ENCODE peak calls at places on chromosomes 6 and 20, in eight cellular contexts. A, P, C, F, X, S, K and B are unnamed samples.

GRCh38 chr6:73156793-73157767 is 68.2 kb downstream of the KHDC1L start:
- DNase-seq in A (no peak), P (no peak), C (no peak), F (no peak), X (no peak), S (no peak), K (no peak), B (no peak)

GRCh38 chr6:11362481-11363018 is 130.1 kb upstream of the NEDD9 start:
- DNase-seq in A (no peak), P (no peak), C (no peak), F (no peak), X (no peak), S (peak; percentile 14), K (no peak), B (no peak)

GRCh38 chr20:15185913-15186312 is 848.5 kb upstream of the FLRT3 start:
- DNase-seq in A (no peak), P (no peak), C (no peak), F (no peak), X (no peak), S (no peak), K (no peak), B (no peak)

GRCh38 chr6:158784505-158784904 is 34.7 kb downstream of the EZR start:
- DNase-seq in A (no peak), P (no peak), C (no peak), F (peak; percentile 88), X (no peak), S (peak; percentile 32), K (peak; percentile 37), B (no peak)

GRCh38 chr6:154408906-154409500 is 52.4 kb upstream of the IPCEF1 start:
- DNase-seq in A (no peak), P (no peak), C (no peak), F (peak; percentile 55), X (no peak), S (peak; percentile 32), K (no peak), B (no peak)

GRCh38 chr6:39128106-39128505 is 13.1 kb upstream of the SAYSD1 start:
- DNase-seq in A (no peak), P (no peak), C (no peak), F (no peak), X (no peak), S (peak; percentile 28), K (no peak), B (no peak)

GRCh38 chr6:2579241-2579761 is 171.4 kb downstream of the MYLK4 start:
- DNase-seq in A (no peak), P (no peak), C (no peak), F (no peak), X (no peak), S (peak; percentile 69), K (no peak), B (peak; percentile 21)

GRCh38 chr6:106448000-106448426 is 87.5 kb downstream of the CRYBG1 start:
- DNase-seq in A (no peak), P (no peak), C (no peak), F (no peak), X (no peak), S (no peak), K (no peak), B (peak; percentile 34)

GRCh38 chr6:133809406-133809805 is 79.5 kb upstream of the TCF21 start:
- DNase-seq in A (no peak), P (no peak), C (no peak), F (no peak), X (no peak), S (peak; percentile 80), K (no peak), B (no peak)

GRCh38 chr6:42745083-42745637 is 743 bp downstream of the TBCC start:
- DNase-seq in A (peak; percentile 77), P (peak; percentile 37), C (peak; percentile 26), F (no peak), X (no peak), S (peak; percentile 61), K (no peak), B (no peak)

GRCh38 chr6:52641826-52642225 is 29.1 kb upstream of the TMEM14A start:
- DNase-seq in A (no peak), P (no peak), C (no peak), F (no peak), X (no peak), S (no peak), K (no peak), B (no peak)

GRCh38 chr6:32177182-32177787 is 920 bp upstream of the RNF5 start:
- DNase-seq in A (no peak), P (no peak), C (peak; percentile 56), F (no peak), X (no peak), S (no peak), K (peak; percentile 51), B (no peak)

GRCh38 chr6:44133003-44133931 is 5.9 kb downstream of the TMEM63B start:
- DNase-seq in A (peak; percentile 79), P (peak; percentile 52), C (peak; percentile 38), F (peak; percentile 60), X (no peak), S (peak; percentile 74), K (peak; percentile 30), B (peak; percentile 55)

GRCh38 chr20:46975976-46976375 is 81.3 kb downstream of the EYA2 start:
- DNase-seq in A (no peak), P (no peak), C (no peak), F (no peak), X (no peak), S (no peak), K (no peak), B (no peak)

GRCh38 chr20:3714092-3714491 is 1.7 kb upstream of the SIGLEC1 start:
- DNase-seq in A (peak; percentile 42), P (no peak), C (no peak), F (no peak), X (no peak), S (no peak), K (no peak), B (no peak)

GRCh38 chr6:90078513-90079289 is 184.4 kb downstream of the GJA10 start:
- DNase-seq in A (no peak), P (no peak), C (no peak), F (no peak), X (no peak), S (peak; percentile 16), K (peak; percentile 80), B (no peak)

GRCh38 chr6:100664274-100665040 is 199.7 kb upstream of the SIM1 start:
- DNase-seq in A (no peak), P (no peak), C (no peak), F (peak; percentile 41), X (no peak), S (peak; percentile 56), K (peak; percentile 9), B (no peak)

GRCh38 chr6:20411544-20411943 is 9.9 kb downstream of the E2F3 start:
- DNase-seq in A (no peak), P (no peak), C (no peak), F (no peak), X (no peak), S (no peak), K (no peak), B (no peak)
- H3K4me1 ChIP-seq in A (peaks cover 39% of the 10 kb centered on the region), P (no peaks in the 10 kb centered on the region), C (no peaks in the 10 kb centered on the region), F (peaks cover 3% of the 10 kb centered on the region), X (no peaks in the 10 kb centered on the region), S (no peaks in the 10 kb centered on the region), K (no peaks in the 10 kb centered on the region), B (peaks cover 34% of the 10 kb centered on the region)

GRCh38 chr6:150068173-150068785 is 642 bp downstream of the ULBP3 start:
- DNase-seq in A (no peak), P (no peak), C (no peak), F (no peak), X (no peak), S (peak; percentile 27), K (peak; percentile 9), B (no peak)

GRCh38 chr6:150070236-150070860 is 1.4 kb upstream of the ULBP3 start:
- DNase-seq in A (no peak), P (no peak), C (no peak), F (peak; percentile 59), X (no peak), S (no peak), K (no peak), B (no peak)

GRCh38 chr6:150072201-150072600 is 3.3 kb upstream of the ULBP3 start:
- DNase-seq in A (peak; percentile 84), P (no peak), C (no peak), F (peak; percentile 88), X (no peak), S (peak; percentile 89), K (peak; percentile 30), B (no peak)

GRCh38 chr6:150068786-150069648 is at the start of gene ULBP3:
- DNase-seq in A (peak; percentile 94), P (peak; percentile 82), C (peak; percentile 78), F (peak; percentile 93), X (peak; percentile 51), S (peak; percentile 98), K (peak; percentile 78), B (peak; percentile 88)

DNA sequence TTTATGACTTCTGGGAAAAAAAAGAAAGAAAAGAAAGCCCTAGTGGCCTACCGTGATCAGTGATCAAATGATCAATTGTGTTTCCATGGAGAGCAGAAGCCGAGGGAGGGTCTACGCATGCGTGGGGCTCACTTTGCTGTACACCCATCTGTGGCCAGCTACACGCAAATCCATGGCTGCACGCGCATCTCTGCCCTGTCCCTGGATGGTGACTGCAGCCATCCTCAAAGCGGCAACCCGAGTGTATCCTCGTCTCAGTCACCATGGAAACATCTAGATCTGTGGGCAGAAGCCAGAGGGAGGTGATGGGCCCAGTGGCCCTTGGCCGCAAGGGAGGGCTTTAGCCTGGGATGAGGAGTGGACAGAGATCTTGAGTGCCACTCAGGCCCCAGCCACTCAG is 786 bp upstream of the ULBP3 start:
- DNase-seq in A (no peak), P (peak; percentile 21), C (no peak), F (no peak), X (no peak), S (no peak), K (no peak), B (no peak)
- H3K4me3 ChIP-seq in A (peak overlapping the region; percentile 73), P (no peak overlapping the region), C (no peak overlapping the region), F (no peak overlapping the region), X (no peak overlapping the region), S (no peak overlapping the region), K (no peak overlapping the region), B (peak overlapping the region; percentile 83)

DNA sequence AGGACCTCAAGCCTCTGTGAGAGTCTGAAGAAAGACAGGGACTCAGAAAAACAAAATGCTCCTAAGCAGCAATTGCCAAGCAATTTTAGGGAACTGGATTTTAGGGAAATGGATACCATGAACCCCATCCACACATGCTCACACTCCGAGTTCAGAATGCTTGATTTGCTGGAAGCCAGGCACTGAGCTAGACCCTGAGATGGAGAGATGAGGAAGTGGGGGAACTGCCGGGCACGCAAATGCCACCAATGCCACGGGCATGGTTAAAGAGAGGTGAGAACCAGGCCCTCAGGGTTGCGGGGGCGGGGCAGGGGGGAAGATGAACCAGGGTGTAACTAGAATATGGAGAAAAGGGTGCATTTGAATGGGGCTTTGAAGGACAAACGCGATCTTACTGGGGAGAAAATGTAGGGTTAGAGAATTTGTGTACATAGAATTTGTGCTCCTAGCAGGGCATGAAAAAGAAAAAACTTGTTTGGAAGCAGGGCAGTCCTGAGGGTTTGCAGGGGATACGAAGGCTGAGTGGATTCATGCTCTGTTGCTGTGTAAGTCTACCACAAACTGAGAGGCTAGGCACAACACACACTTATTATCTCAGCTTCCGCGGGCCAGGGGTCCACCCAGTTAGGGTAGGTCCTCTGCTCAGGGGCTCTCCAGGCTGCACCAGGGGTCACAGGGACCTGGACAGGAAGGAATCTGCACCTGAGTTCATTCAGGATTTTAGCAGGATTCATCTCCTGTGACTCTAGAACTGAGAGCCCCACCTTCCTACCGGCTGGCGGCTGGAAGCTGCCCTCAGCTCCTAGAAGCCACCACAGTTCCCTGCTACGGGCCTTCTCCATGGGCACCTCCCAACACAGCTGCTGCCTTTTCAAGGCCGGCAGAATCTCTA is 108.0 kb downstream of the SNX5 start:
- DNase-seq in A (no peak), P (no peak), C (no peak), F (no peak), X (no peak), S (no peak), K (no peak), B (no peak)
- H3K4me1 ChIP-seq in A (peaks cover 11% of the 10 kb centered on the region), P (peaks cover 13% of the 10 kb centered on the region), C (no peaks in the 10 kb centered on the region), F (peaks cover 4% of the 10 kb centered on the region), X (peaks cover 4% of the 10 kb centered on the region), S (no peaks in the 10 kb centered on the region), K (no peaks in the 10 kb centered on the region), B (peaks cover 25% of the 10 kb centered on the region)

GRCh38 chr6:28774292-28775051 is 149.3 kb downstream of the TRIM27 start:
- DNase-seq in A (no peak), P (no peak), C (no peak), F (no peak), X (no peak), S (no peak), K (no peak), B (no peak)
- H3K4me3 ChIP-seq in A (no peak overlapping the region), P (no peak overlapping the region), C (no peak overlapping the region), F (no peak overlapping the region), X (no peak overlapping the region), S (no peak overlapping the region), K (no peak overlapping the region), B (no peak overlapping the region)